ENCODE peak calls at places on chromosomes 13 and 19, in five cellular contexts. K is H9, R is colonic mucosa, V is astrocyte, T is endodermal cell. G is an unnamed sample. For H3K9me3, the result is how much of the 10 kb centered on the place peaks cover.

GRCh38 chr13:28046981-28047380 is 53.4 kb downstream of the FLT3 start:
- DNase-seq in K (no peak), R (no peak), V (peak), T (no peak), G (no peak)

GRCh38 chr13:27997904-27998522 is 9.5 kb upstream of the URAD start:
- DNase-seq in K (peak), R (peak), V (no peak), T (peak), G (no peak)

GRCh38 chr19:38392707-38393308 is 4.3 kb downstream of the SPRED3 start:
- DNase-seq in K (no peak), R (no peak), V (peak), T (no peak), G (no peak)

GRCh38 chr19:5434970-5435641 is 20.1 kb upstream of the ZNRF4 start:
- DNase-seq in K (no peak), R (no peak), V (peak), T (no peak), G (no peak)

GRCh38 chr19:46404039-46404883 is 9.1 kb downstream of the CCDC8 start:
- DNase-seq in K (peak), R (peak), V (peak), T (peak), G (no peak)

GRCh38 chr19:5102520-5102919 is 133.6 kb downstream of the KDM4B start:
- DNase-seq in K (no peak), R (no peak), V (no peak), T (no peak), G (no peak)

GRCh38 chr19:29387586-29387985 is 138.2 kb upstream of the VSTM2B start:
- DNase-seq in K (no peak), R (no peak), V (no peak), T (no peak), G (no peak)

GRCh38 chr13:111187879-111188643 is 73.0 kb downstream of the ARHGEF7 start:
- DNase-seq in K (no peak), R (no peak), V (peak), T (no peak), G (no peak)

GRCh38 chr19:6161271-6161850 is 25.9 kb downstream of the ACSBG2 start:
- DNase-seq in K (peak), R (peak), V (no peak), T (peak), G (peak)

GRCh38 chr19:35777411-35777841 is 2.1 kb downstream of the ARHGAP33 start:
- DNase-seq in K (peak), R (no peak), V (no peak), T (peak), G (no peak)

GRCh38 chr13:30017880-30018279 is 167.5 kb upstream of the UBL3 start:
- DNase-seq in K (peak), R (no peak), V (no peak), T (peak), G (no peak)

GRCh38 chr13:99258210-99258860 is at the start of gene GPR18:
- DNase-seq in K (no peak), R (no peak), V (no peak), T (no peak), G (no peak)

GRCh38 chr13:63942372-63942771 is 2526.7 kb upstream of the PCDH20 start:
- DNase-seq in K (no peak), R (no peak), V (no peak), T (no peak), G (no peak)

GRCh38 chr13:41178040-41178439 is 16.3 kb downstream of the KBTBD7 start:
- DNase-seq in K (no peak), R (no peak), V (peak), T (no peak), G (no peak)

GRCh38 chr19:43880483-43880882 is 53.4 kb downstream of the ZNF283 start:
- DNase-seq in K (no peak), R (no peak), V (no peak), T (no peak), G (no peak)

GRCh38 chr19:43883864-43884263 is 51.2 kb downstream of the ZNF45 start:
- DNase-seq in K (no peak), R (no peak), V (no peak), T (no peak), G (no peak)
- H3K9me3 ChIP-seq in K (under half), R (under half), V (under half), T (half or more), G (under half)

GRCh38 chr19:15540435-15540834 is 32.1 kb downstream of the CYP4F22 start:
- DNase-seq in K (no peak), R (no peak), V (no peak), T (no peak), G (no peak)
- H3K9me3 ChIP-seq in K (half or more), R (under half), V (under half), T (under half), G (under half)

GRCh38 chr19:52335768-52336116 is 301 bp upstream of the ZNF610 start:
- DNase-seq in K (no peak), R (no peak), V (no peak), T (no peak), G (no peak)
- H3K9me3 ChIP-seq in K (under half), R (under half), V (under half), T (half or more), G (under half)

DNA sequence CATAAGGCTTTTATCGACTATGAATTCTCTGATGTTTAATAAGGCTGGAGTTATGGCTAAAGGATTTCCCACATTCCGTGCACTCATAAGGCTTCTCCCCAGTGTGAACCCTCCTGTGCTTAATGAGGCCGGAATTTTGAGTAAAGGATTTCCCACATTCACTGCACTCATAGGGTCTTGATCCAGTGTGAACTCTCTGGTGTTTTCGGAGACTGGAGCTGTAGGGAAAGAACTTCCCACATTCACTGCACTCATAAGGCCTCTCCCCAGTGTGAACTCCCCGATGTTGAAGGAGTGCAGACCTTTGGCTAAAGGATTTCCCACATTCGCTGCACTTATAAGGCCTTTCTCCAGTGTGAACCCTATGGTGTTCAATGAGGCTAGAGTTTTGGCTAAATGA is 7.4 kb downstream of the ZNF154 start:
- DNase-seq in K (no peak), R (no peak), V (no peak), T (peak), G (no peak)
- H3K9me3 ChIP-seq in K (under half), R (under half), V (half or more), T (under half), G (under half)

DNA sequence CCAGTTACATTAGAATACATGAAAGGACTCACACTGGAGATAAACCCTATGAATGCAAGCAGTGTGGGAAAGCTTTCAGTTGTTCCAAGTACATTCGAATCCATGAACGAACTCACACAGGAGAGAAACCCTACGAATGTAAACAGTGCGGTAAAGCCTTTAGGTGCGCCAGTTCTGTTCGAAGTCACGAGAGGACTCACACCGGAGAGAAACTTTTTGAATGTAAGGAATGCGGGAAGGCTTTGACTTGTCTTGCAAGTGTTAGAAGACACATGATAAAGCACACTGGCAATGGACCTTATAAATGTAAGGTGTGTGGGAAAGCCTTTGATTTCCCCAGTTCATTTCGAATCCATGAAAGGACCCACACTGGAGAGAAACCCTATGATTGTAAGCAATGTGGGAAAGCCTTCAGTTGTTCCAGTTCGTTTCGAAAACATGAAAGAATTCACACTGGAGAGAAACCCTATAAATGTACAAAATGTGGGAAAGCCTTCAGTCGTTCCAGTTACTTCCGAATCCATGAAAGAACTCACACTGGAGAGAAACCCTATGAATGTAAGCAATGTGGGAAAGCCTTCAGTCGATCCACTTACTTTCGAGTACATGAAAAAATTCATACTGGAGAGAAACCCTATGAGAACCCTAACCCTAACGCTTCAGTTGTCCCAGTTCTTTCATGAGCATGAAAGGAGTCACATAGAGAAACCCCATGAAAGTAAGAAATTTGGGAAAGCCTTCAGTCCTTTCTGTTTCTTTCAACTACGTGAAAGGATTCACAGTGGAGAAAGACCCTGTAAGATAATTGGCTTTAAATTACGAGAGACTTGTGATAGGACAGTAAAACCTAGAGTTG is 20.2 kb downstream of the ZNF627 start:
- DNase-seq in K (no peak), R (no peak), V (no peak), T (no peak), G (no peak)
- H3K9me3 ChIP-seq in K (under half), R (under half), V (half or more), T (half or more), G (under half)

DNA sequence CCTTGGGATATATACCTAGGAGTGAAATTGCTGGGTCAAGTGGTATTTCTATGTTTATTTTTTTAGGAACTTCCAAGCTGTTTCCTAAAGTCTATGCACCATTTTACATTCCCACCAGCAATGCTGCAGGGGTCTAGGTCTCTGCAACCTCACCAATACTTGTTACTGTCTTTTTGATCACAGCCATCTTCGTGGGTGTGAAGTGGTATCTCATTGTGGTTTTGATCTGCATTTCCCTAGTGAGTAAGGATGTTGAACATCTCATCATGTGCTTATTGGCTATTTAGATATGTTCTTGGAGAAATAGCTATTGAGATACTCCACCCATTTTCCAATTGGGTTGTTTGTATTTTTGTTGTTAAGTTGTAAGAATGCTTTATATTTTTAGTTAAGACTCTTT is 2.7 kb downstream of the OR10H2 start:
- DNase-seq in K (no peak), R (no peak), V (no peak), T (no peak), G (no peak)
- H3K9me3 ChIP-seq in K (half or more), R (under half), V (under half), T (half or more), G (under half)

GRCh38 chr19:37251308-37252229 is 33.6 kb downstream of the ZNF383 start:
- DNase-seq in K (no peak), R (peak), V (peak), T (no peak), G (peak)
- H3K9me3 ChIP-seq in K (half or more), R (under half), V (under half), T (under half), G (under half)

GRCh38 chr19:9507285-9507684 is 8.9 kb upstream of the ZNF560 start:
- DNase-seq in K (no peak), R (no peak), V (no peak), T (no peak), G (no peak)
- H3K9me3 ChIP-seq in K (half or more), R (under half), V (under half), T (half or more), G (under half)

GRCh38 chr19:2716722-2717637 is 4.2 kb downstream of the DIRAS1 start:
- DNase-seq in K (no peak), R (no peak), V (no peak), T (no peak), G (no peak)

GRCh38 chr19:2720777-2721569 is at the start of gene DIRAS1:
- DNase-seq in K (peak), R (no peak), V (no peak), T (peak), G (no peak)

GRCh38 chr19:2719910-2720776 is 1.0 kb downstream of the DIRAS1 start:
- DNase-seq in K (peak), R (no peak), V (peak), T (peak), G (no peak)

GRCh38 chr19:2717638-2718541 is 3.3 kb downstream of the DIRAS1 start:
- DNase-seq in K (no peak), R (no peak), V (no peak), T (no peak), G (no peak)

DNA sequence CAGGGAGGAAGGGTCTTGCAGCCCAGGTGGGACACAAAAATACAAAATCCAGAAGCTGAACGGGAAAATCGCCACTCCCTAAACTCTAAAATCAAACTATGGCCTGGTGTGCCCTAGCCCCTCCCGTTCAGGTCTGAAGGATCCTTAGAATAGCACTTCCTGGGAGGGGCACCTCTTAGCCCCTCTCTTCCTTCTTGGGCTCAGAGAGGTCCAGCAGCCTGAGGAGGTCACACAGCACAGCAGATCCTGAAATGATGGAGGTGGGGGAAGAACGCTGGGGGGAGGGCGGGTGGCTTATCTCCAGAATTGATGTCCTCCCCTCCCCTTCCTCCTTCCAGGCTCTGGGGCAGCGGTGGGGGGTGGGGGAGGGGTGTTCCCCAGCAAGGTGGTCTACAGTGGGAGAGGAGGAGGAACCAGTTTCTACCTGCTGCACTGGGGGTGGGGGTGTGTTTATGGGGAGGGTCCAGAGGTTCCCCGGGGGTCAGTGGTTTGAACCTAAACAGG is 1.9 kb downstream of the DIRAS1 start:
- DNase-seq in K (no peak), R (no peak), V (no peak), T (no peak), G (no peak)
- H3K9me3 ChIP-seq in K (under half), R (under half), V (under half), T (under half), G (under half)

GRCh38 chr13:90615236-90615635 is 732.3 kb upstream of the MIR17HG start:
- DNase-seq in K (no peak), R (no peak), V (no peak), T (no peak), G (no peak)

GRCh38 chr13:90613076-90613795 is 734.3 kb upstream of the MIR17HG start:
- DNase-seq in K (no peak), R (no peak), V (no peak), T (no peak), G (no peak)

GRCh38 chr13:90618133-90618532 is 729.4 kb upstream of the MIR17HG start:
- DNase-seq in K (no peak), R (no peak), V (no peak), T (no peak), G (no peak)

GRCh38 chr13:90615767-90616166 is 731.7 kb upstream of the MIR17HG start:
- DNase-seq in K (no peak), R (no peak), V (no peak), T (no peak), G (no peak)
- H3K9me3 ChIP-seq in K (under half), R (under half), V (under half), T (under half), G (under half)